ENCODE peak calls at places on chromosome 1, in four cellular contexts. N, X, Q and K are unnamed samples.

GRCh38 chr1:166040223-166040622 is 126.6 kb downstream of the FAM78B start:
- DNase-seq in N (no peak), X (no peak), Q (no peak), K (no peak)

GRCh38 chr1:223152399-223152798 is 9.4 kb upstream of the TLR5 start:
- DNase-seq in N (no peak), X (no peak), Q (no peak), K (no peak)

GRCh38 chr1:40663324-40664166 is 1.9 kb downstream of the RIMS3 start:
- DNase-seq in N (no peak), X (no peak), Q (no peak), K (no peak)

GRCh38 chr1:82704393-82704792 is 903.7 kb downstream of the ADGRL2 start:
- DNase-seq in N (no peak), X (no peak), Q (no peak), K (no peak)

GRCh38 chr1:91564888-91565700 is 64.4 kb downstream of the CDC7 start:
- DNase-seq in N (no peak), X (peak), Q (no peak), K (no peak)

GRCh38 chr1:25871704-25872494 is 3.6 kb downstream of the PAQR7 start:
- DNase-seq in N (no peak), X (no peak), Q (no peak), K (no peak)

GRCh38 chr1:190205713-190206112 is 272.0 kb downstream of the BRINP3 start:
- DNase-seq in N (no peak), X (no peak), Q (no peak), K (no peak)

GRCh38 chr1:59285691-59286090 is 11.2 kb upstream of the FGGY start:
- DNase-seq in N (no peak), X (no peak), Q (no peak), K (no peak)

GRCh38 chr1:30645807-30646206 is 77.6 kb downstream of the MATN1 start:
- DNase-seq in N (no peak), X (peak), Q (no peak), K (no peak)

GRCh38 chr1:25549273-25550154 is 6.1 kb downstream of the LDLRAP1 start:
- DNase-seq in N (peak), X (no peak), Q (no peak), K (no peak)

GRCh38 chr1:113452921-113453770 is 62.8 kb downstream of the MAGI3 start:
- DNase-seq in N (no peak), X (peak), Q (no peak), K (no peak)

GRCh38 chr1:156750932-156751723 is at the start of gene HDGF:
- DNase-seq in N (peak), X (no peak), Q (no peak), K (peak)

GRCh38 chr1:239947789-239948188 is 143.9 kb upstream of the FMN2 start:
- DNase-seq in N (no peak), X (no peak), Q (no peak), K (no peak)

GRCh38 chr1:5632226-5632625 is 360.0 kb downstream of the NPHP4 start:
- DNase-seq in N (no peak), X (no peak), Q (no peak), K (no peak)

GRCh38 chr1:175193339-175193950 is 869 bp upstream of the KIAA0040 start:
- DNase-seq in N (no peak), X (no peak), Q (no peak), K (no peak)

GRCh38 chr1:204578867-204579664 is 62.9 kb downstream of the MDM4 start:
- DNase-seq in N (no peak), X (no peak), Q (no peak), K (no peak)